ENCODE peak calls at places on chromosome X, in nine cellular contexts. J is spleen, R is stomach, O is right lobe of liver, N is IMR-90, V is K562, Z is transverse colon, W is thyroid gland, I is ovary. L is an unnamed sample.

GRCh38 chrX:81308086-81308852 is 106.4 kb downstream of the SH3BGRL start:
- DNase-seq in J (no peak), R (no peak), O (no peak), N (no peak), V (no peak), Z (no peak), W (no peak), I (no peak), L (no peak)

GRCh38 chrX:9728271-9728670 is 37.4 kb downstream of the GPR143 start:
- DNase-seq in J (no peak), R (no peak), O (no peak), N (no peak), V (no peak), Z (no peak), W (no peak), I (no peak), L (no peak)

GRCh38 chrX:106901341-106901740 is 1.8 kb downstream of the RIPPLY1 start:
- DNase-seq in J (no peak), R (no peak), O (peak; percentile 68), N (no peak), V (no peak), Z (no peak), W (no peak), I (no peak), L (no peak)

GRCh38 chrX:73577368-73577767 is 14.4 kb downstream of the CHIC1 start:
- DNase-seq in J (no peak), R (no peak), O (no peak), N (peak; percentile 75), V (no peak), Z (no peak), W (peak; percentile 1), I (no peak), L (no peak)

GRCh38 chrX:121308276-121308805 is 260.9 kb downstream of the GLUD2 start:
- DNase-seq in J (no peak), R (no peak), O (no peak), N (no peak), V (no peak), Z (peak; percentile 8), W (peak; percentile 1), I (no peak), L (peak; percentile 6)

GRCh38 chrX:16848541-16848940 is 21.6 kb downstream of the RBBP7 start:
- DNase-seq in J (no peak), R (no peak), O (no peak), N (no peak), V (no peak), Z (no peak), W (no peak), I (no peak), L (no peak)

GRCh38 chrX:119427024-119427794 is 28.1 kb downstream of the SLC25A43 start:
- DNase-seq in J (peak; percentile 76), R (no peak), O (peak; percentile 61), N (peak; percentile 34), V (peak; percentile 54), Z (peak; percentile 35), W (no peak), I (no peak), L (peak; percentile 53)

GRCh38 chrX:80807606-80808159 is 2.0 kb downstream of the BRWD3 start:
- DNase-seq in J (no peak), R (no peak), O (no peak), N (no peak), V (peak; percentile 7), Z (no peak), W (no peak), I (no peak), L (no peak)

GRCh38 chrX:29952016-29952415 is 263.3 kb upstream of the MAGEB2 start:
- DNase-seq in J (no peak), R (no peak), O (no peak), N (peak; percentile 5), V (no peak), Z (no peak), W (no peak), I (no peak), L (no peak)

GRCh38 chrX:147498796-147499195 is 412.9 kb upstream of the FMR1 start:
- DNase-seq in J (no peak), R (no peak), O (no peak), N (no peak), V (no peak), Z (no peak), W (no peak), I (no peak), L (no peak)

GRCh38 chrX:74509989-74510388 is 88.7 kb downstream of the SLC16A2 start:
- DNase-seq in J (no peak), R (no peak), O (no peak), N (peak; percentile 5), V (no peak), Z (no peak), W (no peak), I (no peak), L (no peak)

GRCh38 chrX:44012484-44013096 is 39.4 kb upstream of the NDP start:
- DNase-seq in J (peak; percentile 81), R (peak; percentile 29), O (peak; percentile 40), N (peak; percentile 41), V (no peak), Z (peak; percentile 9), W (peak; percentile 2), I (no peak), L (peak; percentile 20)

GRCh38 chrX:115339441-115340025 is 50.0 kb downstream of the LUZP4 start:
- DNase-seq in J (no peak), R (no peak), O (no peak), N (peak; percentile 21), V (no peak), Z (no peak), W (peak; percentile 15), I (no peak), L (no peak)

DNA sequence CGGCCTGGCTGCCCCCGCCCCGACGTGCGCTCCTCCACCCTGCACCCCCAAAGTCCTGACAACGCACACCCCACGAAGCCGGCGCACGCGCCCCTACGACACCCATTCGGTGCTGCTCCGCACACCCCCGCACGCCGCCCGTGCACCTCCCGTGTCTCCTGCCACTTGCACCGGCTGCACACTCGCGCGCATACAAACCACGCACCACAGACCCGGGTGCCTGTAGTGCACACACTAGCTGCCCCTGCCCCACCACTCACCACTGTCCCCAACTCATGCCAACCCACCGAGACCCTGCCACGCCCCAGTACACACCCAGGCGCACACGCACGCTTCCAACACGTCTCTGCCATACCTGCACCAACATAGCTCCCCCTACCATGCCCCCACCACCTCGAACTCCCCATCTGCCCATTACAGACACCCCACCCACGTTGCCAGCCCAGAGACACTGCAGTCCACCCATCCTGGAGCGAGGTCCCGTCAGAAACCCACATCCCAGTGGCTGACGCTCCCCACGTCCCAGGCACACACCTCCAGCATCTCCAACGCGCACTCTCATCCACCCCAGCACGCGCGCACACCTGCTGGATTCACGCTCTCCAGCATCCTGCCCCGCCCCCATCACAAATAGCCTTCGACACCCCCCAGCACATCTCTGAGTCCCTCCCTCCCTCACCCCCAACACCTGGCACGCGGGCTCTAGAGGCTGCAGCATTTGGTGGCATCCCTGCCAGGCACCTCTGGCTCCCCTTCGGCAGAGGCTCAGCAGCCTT is 4.2 kb upstream of the DUSP9 start:
- DNase-seq in J (peak; percentile 72), R (no peak), O (no peak), N (no peak), V (no peak), Z (no peak), W (no peak), I (no peak), L (no peak)
- H3K4me3 ChIP-seq in J (peak overlapping the region; percentile 17), R (peak overlapping the region; percentile 8), O (no peak overlapping the region), N (no peak overlapping the region), V (no peak overlapping the region), Z (no peak overlapping the region), W (no peak overlapping the region), I (no peak overlapping the region), L (no peak overlapping the region)

GRCh38 chrX:71118032-71118984 is at the start of gene MED12:
- DNase-seq in J (peak; percentile 94), R (peak; percentile 80), O (peak; percentile 79), N (peak; percentile 75), V (peak; percentile 88), Z (peak; percentile 85), W (peak; percentile 88), I (peak; percentile 91), L (peak; percentile 88)
- TF ChIP-seq POLR2A in J (no peak), R (no peak), O (no peak), N (peak; percentile 15), V (peak; percentile 75), Z (peak; percentile 59), W (peak; percentile 55), I (no peak), L (no peak)

DNA sequence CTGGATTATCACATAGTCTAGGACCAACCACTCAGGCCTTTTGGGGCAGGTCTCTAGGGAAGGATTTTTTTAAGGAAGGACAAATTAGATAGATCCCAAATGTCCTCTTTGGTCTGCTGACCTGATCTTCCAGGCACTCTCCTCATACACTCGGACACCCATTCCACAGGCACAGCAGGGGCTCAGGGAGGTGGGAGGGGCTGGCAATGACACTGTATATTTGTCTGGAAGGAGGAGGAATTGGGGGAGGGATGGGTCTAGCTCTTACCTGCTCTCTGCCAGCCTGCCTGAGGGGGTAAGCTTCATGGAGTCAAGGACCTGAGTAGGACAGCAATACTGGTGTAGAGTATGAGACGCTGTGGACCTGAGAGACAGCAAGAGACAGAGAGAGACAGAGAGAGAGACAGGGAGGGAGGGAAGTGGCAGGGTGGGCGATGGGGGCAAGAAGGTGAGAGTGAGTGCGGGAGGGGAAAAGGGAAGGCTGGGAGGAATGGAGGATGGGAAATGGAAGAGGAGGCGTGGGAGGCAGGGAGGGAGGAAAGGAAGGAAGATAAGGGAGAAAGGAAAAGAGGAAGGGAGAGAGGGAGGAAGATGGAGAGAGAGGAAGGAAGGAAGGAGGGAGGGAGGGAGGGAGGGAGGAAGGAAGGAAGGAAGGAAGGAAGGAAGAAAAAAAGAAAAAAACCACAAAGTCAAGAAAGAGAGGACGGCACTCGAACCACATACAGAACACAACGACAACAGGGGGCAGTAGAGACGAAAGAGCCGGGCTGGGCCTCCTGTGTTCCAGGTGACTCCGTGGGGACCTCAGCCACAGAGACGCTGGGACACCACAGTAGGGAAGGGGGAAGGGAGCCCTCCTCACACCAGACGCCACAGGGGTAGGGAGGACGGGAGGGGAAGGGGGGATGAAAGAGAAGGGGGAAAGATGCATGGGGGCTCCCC is 1.8 kb downstream of the IQSEC2 start:
- DNase-seq in J (no peak), R (no peak), O (no peak), N (no peak), V (peak; percentile 40), Z (peak; percentile 33), W (no peak), I (no peak), L (no peak)
- H3K4me3 ChIP-seq in J (no peak overlapping the region), R (peak overlapping the region; percentile 39), O (no peak overlapping the region), N (peak overlapping the region; percentile 15), V (peak overlapping the region; percentile 52), Z (peak overlapping the region; percentile 44), W (no peak overlapping the region), I (no peak overlapping the region), L (no peak overlapping the region)

DNA sequence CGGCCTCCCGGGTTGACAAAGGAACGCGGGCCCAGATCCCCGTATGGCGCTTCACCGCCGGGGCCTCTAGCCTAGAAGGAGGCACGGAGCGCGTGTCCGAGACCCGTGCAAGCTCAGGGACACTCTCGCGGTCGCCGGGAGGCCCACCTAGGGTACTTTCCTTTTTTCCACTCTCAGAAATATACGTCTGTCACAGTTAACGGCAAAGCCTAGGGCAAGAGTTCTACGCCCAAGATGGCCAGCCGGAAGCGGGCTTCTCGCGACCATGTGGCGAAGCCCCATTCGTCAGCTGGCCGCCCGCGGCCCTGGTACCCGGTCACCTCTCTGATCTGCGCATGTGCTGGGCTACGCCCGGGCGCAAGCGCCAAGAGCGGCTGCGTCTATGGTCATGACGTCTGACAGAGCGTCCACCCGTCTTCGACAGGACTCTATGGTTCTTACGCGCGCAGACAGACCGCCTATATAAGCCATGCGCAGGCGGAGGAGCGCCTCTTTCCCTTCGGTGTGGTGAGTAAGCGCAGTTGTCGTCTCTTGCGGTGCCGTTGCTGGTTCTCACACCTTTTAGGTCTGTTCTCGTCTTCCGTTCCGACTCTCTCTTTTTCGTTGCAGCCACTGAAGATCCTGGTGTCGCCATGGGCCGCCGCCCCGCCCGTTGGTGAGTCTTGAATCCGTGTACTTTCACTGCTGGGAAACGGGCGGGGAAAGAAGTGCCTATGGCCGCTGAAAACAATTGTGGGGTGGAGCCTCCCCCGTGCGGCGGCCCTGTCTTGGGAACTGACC is at the start of gene RPL10:
- DNase-seq in J (peak; percentile 97), R (peak; percentile 94), O (peak; percentile 94), N (peak; percentile 97), V (peak; percentile 89), Z (peak; percentile 94), W (peak; percentile 93), I (peak; percentile 94), L (peak; percentile 96)
- TF ChIP-seq POLR2A in J (peak; percentile 88), R (peak; percentile 90), O (peak; percentile 83), N (peak; percentile 100), V (peak; percentile 100), Z (peak; percentile 98), W (peak; percentile 93), I (peak; percentile 90), L (peak; percentile 91)

L was measured in heart left ventricle.